ENCODE peak calls at places on chromosomes 3 and 15, in five cellular contexts. G is WTC11; K is CD4-positive, alpha-beta memory T cell; Z is NCI-H774; B is astrocyte of the spinal cord. W is an unnamed sample.
A peak's percentile ranks its signal among the peaks of the same experiment; 100 is the strongest.

GRCh38 chr15:58361291-58361759 is 70.5 kb upstream of the LIPC start:
- DNase-seq in B (peak; percentile 86), Z (no peak), K (no peak), G (no peak), W (no peak)

GRCh38 chr3:164730810-164731209 is 347.5 kb downstream of the SI start:
- DNase-seq in Z (no peak), B (peak; percentile 13), G (no peak), K (no peak), W (no peak)

GRCh38 chr3:40996382-40996781 is 202.9 kb upstream of the CTNNB1 start:
- DNase-seq in G (peak; percentile 56), Z (no peak), K (no peak), B (no peak), W (no peak)

GRCh38 chr3:53739926-53740325 is 106.3 kb downstream of the CHDH start:
- DNase-seq in G (no peak), B (no peak), Z (no peak), K (no peak), W (no peak)

GRCh38 chr3:66261318-66261717 is 40.5 kb downstream of the SLC25A26 start:
- DNase-seq in G (no peak), B (peak; percentile 22), K (no peak), Z (no peak), W (no peak)

GRCh38 chr15:75661041-75661778 is 13.5 kb downstream of the SNX33 start:
- DNase-seq in G (peak; percentile 57), Z (no peak), B (peak; percentile 96), K (no peak), W (no peak)

GRCh38 chr15:41919954-41920538 is 26.2 kb upstream of the SPTBN5 start:
- DNase-seq in G (no peak), Z (peak; percentile 20), K (no peak), B (peak; percentile 94), W (no peak)

GRCh38 chr3:23656821-23657220 is 148.9 kb upstream of the UBE2E1 start:
- DNase-seq in G (no peak), Z (no peak), K (no peak), B (no peak), W (no peak)

GRCh38 chr3:39086066-39086657 is 21.3 kb downstream of the GORASP1 start:
- DNase-seq in Z (no peak), K (no peak), G (no peak), B (no peak), W (no peak)

GRCh38 chr3:53525765-53526761 is 31.7 kb downstream of the CACNA1D start:
- DNase-seq in K (no peak), G (no peak), B (no peak), Z (no peak), W (no peak)

GRCh38 chr3:53711387-53711786 is 134.8 kb downstream of the CHDH start:
- DNase-seq in B (no peak), G (no peak), K (no peak), Z (no peak), W (no peak)

W was measured in HAP-1.